ENCODE peak calls at places on chromosomes 5 and 9, in six cellular contexts. Y, A, G, R, U and H are unnamed samples.

GRCh38 chr9:31674264-31674663 is 710.2 kb upstream of the ACO1 start:
- DNase-seq in U (no peak), Y (no peak), G (no peak), R (no peak), A (no peak), H (no peak)

GRCh38 chr9:136309101-136309801 is 5.4 kb upstream of the CCDC187 start:
- DNase-seq in Y (no peak), G (no peak), R (no peak), A (no peak), U (no peak), H (no peak)

GRCh38 chr5:107875834-107876233 is 205.1 kb upstream of the EFNA5 start:
- DNase-seq in A (no peak), R (no peak), U (peak), Y (peak), G (peak), H (no peak)

GRCh38 chr5:13533833-13534232 is 410.7 kb downstream of the DNAH5 start:
- DNase-seq in U (no peak), A (no peak), G (no peak), Y (no peak), R (no peak), H (no peak)

GRCh38 chr5:171427318-171428167 is 8.1 kb downstream of the FGF18 start:
- DNase-seq in A (no peak), Y (peak), G (no peak), U (no peak), R (no peak), H (no peak)

GRCh38 chr5:112403069-112403468 is 16.0 kb downstream of the EPB41L4A start:
- DNase-seq in G (no peak), Y (no peak), R (no peak), A (no peak), U (no peak), H (no peak)

GRCh38 chr5:140794594-140795258 is at the start of gene PCDHA2:
- DNase-seq in Y (peak), U (no peak), A (no peak), G (peak), R (no peak), H (no peak)

GRCh38 chr9:38066907-38067610 is 2.0 kb downstream of the SHB start:
- DNase-seq in G (peak), A (no peak), R (no peak), Y (peak), U (no peak), H (no peak)

GRCh38 chr5:151195622-151196021 is 28.3 kb downstream of the CCDC69 start:
- DNase-seq in A (no peak), Y (no peak), R (no peak), U (no peak), G (no peak), H (no peak)

GRCh38 chr9:107242073-107243063 is 40.7 kb upstream of the RAD23B start:
- DNase-seq in Y (no peak), G (peak), U (no peak), A (no peak), R (no peak), H (no peak)

GRCh38 chr5:69492391-69493234 is at the start of gene OCLN:
- DNase-seq in R (no peak), G (peak), Y (peak), A (peak), U (peak), H (peak)

GRCh38 chr5:179553875-179554274 is 3.5 kb downstream of the RUFY1 start:
- DNase-seq in G (peak), A (no peak), Y (peak), R (no peak), U (peak), H (no peak)

GRCh38 chr5:88244686-88245085 is 24.0 kb downstream of the TMEM161B start:
- DNase-seq in R (no peak), Y (no peak), G (no peak), A (no peak), U (no peak), H (peak)

GRCh38 chr9:115118471-115119156 is 657 bp upstream of the TNC start:
- DNase-seq in A (peak), Y (peak), G (peak), U (peak), R (no peak), H (peak)

GRCh38 chr5:29005386-29005785 is 1967.0 kb upstream of the CDH9 start:
- DNase-seq in Y (no peak), U (peak), R (no peak), A (no peak), G (peak), H (peak)

GRCh38 chr5:119112151-119112550 is 41.3 kb downstream of the DMXL1 start:
- DNase-seq in A (no peak), U (no peak), Y (no peak), G (no peak), R (no peak), H (no peak)

GRCh38 chr9:30944233-30944585 is 1440.2 kb upstream of the ACO1 start:
- DNase-seq in R (no peak), U (no peak), Y (no peak), G (no peak), A (no peak), H (no peak)

GRCh38 chr5:17118631-17119030 is 98.8 kb upstream of the BASP1 start:
- DNase-seq in G (peak), U (peak), Y (no peak), A (peak), R (no peak), H (no peak)

GRCh38 chr5:36944607-36945225 is 68.1 kb downstream of the NIPBL start:
- DNase-seq in R (no peak), G (no peak), Y (no peak), U (peak), A (no peak), H (no peak)

GRCh38 chr5:126354012-126354856 is 69.0 kb upstream of the GRAMD2B start:
- DNase-seq in Y (no peak), R (no peak), A (peak), G (peak), U (peak), H (peak)

GRCh38 chr5:172676914-172677475 is 35.9 kb downstream of the NEURL1B start:
- DNase-seq in R (no peak), A (no peak), G (no peak), U (no peak), Y (no peak), H (no peak)

GRCh38 chr9:70998962-70999361 is 122.5 kb downstream of the TRPM3 start:
- DNase-seq in Y (no peak), R (no peak), A (no peak), U (no peak), G (peak), H (no peak)

GRCh38 chr5:98308960-98309359 is 464.5 kb upstream of the RGMB start:
- DNase-seq in R (no peak), Y (no peak), A (no peak), U (peak), G (peak), H (no peak)

GRCh38 chr5:149358294-149358651 is 427 bp downstream of the PCYOX1L start:
- DNase-seq in Y (no peak), R (no peak), G (no peak), U (no peak), A (no peak), H (no peak)

GRCh38 chr9:110545705-110546104 is 33.8 kb downstream of the SVEP1 start:
- DNase-seq in Y (no peak), U (no peak), R (no peak), A (no peak), G (no peak), H (no peak)

GRCh38 chr5:4199461-4199860 is 603.8 kb downstream of the IRX1 start:
- DNase-seq in R (no peak), G (no peak), A (no peak), U (no peak), Y (peak), H (no peak)

GRCh38 chr5:5886812-5887486 is 464.5 kb downstream of the ICE1 start:
- DNase-seq in R (no peak), Y (peak), A (peak), U (no peak), G (no peak), H (peak)

GRCh38 chr9:86184125-86184524 is 75.3 kb downstream of the C9orf153 start:
- DNase-seq in Y (no peak), G (no peak), A (no peak), R (no peak), U (no peak), H (no peak)

GRCh38 chr5:13976867-13977479 is 32.5 kb upstream of the DNAH5 start:
- DNase-seq in Y (peak), R (no peak), G (peak), U (peak), A (no peak), H (peak)

GRCh38 chr9:107530682-107531081 is 41.1 kb upstream of the KLF4 start:
- DNase-seq in Y (no peak), R (no peak), A (no peak), U (no peak), G (no peak), H (no peak)

GRCh38 chr5:148452499-148453193 is 68.9 kb downstream of the FBXO38 start:
- DNase-seq in G (no peak), U (no peak), Y (no peak), R (no peak), A (no peak), H (no peak)

GRCh38 chr5:26388946-26389345 is 649.4 kb downstream of the CDH9 start:
- DNase-seq in U (peak), A (peak), R (no peak), G (peak), Y (no peak), H (peak)

GRCh38 chr5:39543335-39543734 is 118.6 kb upstream of the DAB2 start:
- DNase-seq in U (no peak), R (no peak), G (no peak), A (no peak), Y (no peak), H (no peak)

GRCh38 chr9:135332979-135333748 is 146.4 kb upstream of the PPP1R26 start:
- DNase-seq in A (no peak), U (no peak), R (no peak), G (no peak), Y (no peak), H (no peak)

GRCh38 chr9:106860731-106861584 is 2.0 kb upstream of the ZNF462 start:
- DNase-seq in Y (peak), U (peak), G (peak), R (no peak), A (no peak), H (no peak)

GRCh38 chr5:170126061-170126460 is 20.4 kb downstream of the FOXI1 start:
- DNase-seq in R (no peak), Y (no peak), U (no peak), A (no peak), G (no peak), H (no peak)

GRCh38 chr5:131634666-131634995 is 398 bp downstream of the RAPGEF6 start:
- DNase-seq in G (peak), Y (peak), A (peak), U (peak), R (no peak), H (peak)

GRCh38 chr5:107670927-107671741 is at the start of gene EFNA5:
- DNase-seq in Y (peak), U (peak), R (no peak), A (peak), G (no peak), H (peak)

GRCh38 chr5:113163328-113163727 is 186.7 kb downstream of the DCP2 start:
- DNase-seq in R (no peak), Y (no peak), U (peak), G (peak), A (no peak), H (no peak)

GRCh38 chr5:127586371-127586770 is 62.5 kb upstream of the CTXN3 start:
- DNase-seq in Y (no peak), G (no peak), A (no peak), R (no peak), U (peak), H (no peak)